ENCODE peak calls at places on chromosomes 6 and 20, in nine cellular contexts. M, V, F, J, Y, P, E, Z and X are unnamed samples.

GRCh38 chr20:2093200-2093781 is 8.3 kb upstream of the STK35 start:
- DNase-seq in F (peak; percentile 31), V (peak; percentile 27), Z (peak; percentile 43), Y (no peak), E (no peak), J (no peak), M (peak; percentile 39), P (peak; percentile 41), X (no peak)

GRCh38 chr6:155014715-155015300 is 19.7 kb downstream of the TIAM2 start:
- DNase-seq in Y (no peak), F (no peak), M (peak; percentile 30), V (no peak), E (no peak), J (no peak), Z (no peak), P (no peak), X (no peak)

GRCh38 chr6:151205971-151206600 is 33.7 kb upstream of the AKAP12 start:
- DNase-seq in M (no peak), F (no peak), P (peak; percentile 17), Y (no peak), J (no peak), V (no peak), Z (no peak), E (no peak), X (no peak)

GRCh38 chr6:131381052-131381451 is 192.0 kb upstream of the ARG1 start:
- DNase-seq in E (no peak), M (no peak), P (no peak), Z (no peak), Y (no peak), J (no peak), V (no peak), F (no peak), X (no peak)

GRCh38 chr6:72579865-72580264 is 42.0 kb upstream of the KCNQ5 start:
- DNase-seq in F (no peak), E (no peak), P (peak; percentile 46), Z (no peak), M (no peak), V (no peak), Y (no peak), J (no peak), X (no peak)

GRCh38 chr6:96156425-96156824 is 140.7 kb downstream of the FUT9 start:
- DNase-seq in J (no peak), V (no peak), Y (no peak), P (no peak), Z (no peak), F (no peak), E (no peak), M (peak; percentile 5), X (no peak)

GRCh38 chr6:24524801-24525200 is 30.0 kb downstream of the ALDH5A1 start:
- DNase-seq in P (peak; percentile 60), M (peak; percentile 56), V (peak; percentile 45), E (no peak), J (no peak), Z (no peak), Y (no peak), F (peak; percentile 16), X (no peak)

GRCh38 chr6:33854572-33855030 is 50.8 kb upstream of the MLN start:
- DNase-seq in F (no peak), P (peak; percentile 42), V (no peak), E (no peak), Y (no peak), J (no peak), Z (no peak), M (peak; percentile 35), X (no peak)

GRCh38 chr20:13353261-13353945 is 132.3 kb downstream of the ISM1 start:
- DNase-seq in M (no peak), Y (no peak), P (no peak), J (no peak), F (no peak), V (no peak), Z (no peak), E (no peak), X (no peak)

GRCh38 chr6:1110935-1111334 is 201.0 kb upstream of the FOXQ1 start:
- DNase-seq in Y (no peak), M (no peak), Z (no peak), V (no peak), E (no peak), P (no peak), J (no peak), F (no peak), X (no peak)

GRCh38 chr6:157218371-157219198 is 104.7 kb downstream of the TMEM242 start:
- DNase-seq in J (no peak), Z (no peak), M (no peak), P (no peak), F (no peak), E (no peak), V (no peak), Y (no peak), X (no peak)

GRCh38 chr6:125174626-125175025 is 21.1 kb downstream of the TPD52L1 start:
- DNase-seq in P (no peak), V (no peak), Z (no peak), F (no peak), M (peak; percentile 35), E (no peak), Y (no peak), J (no peak), X (no peak)

GRCh38 chr6:78936515-78936914 is 69.2 kb downstream of the IRAK1BP1 start:
- DNase-seq in Z (no peak), E (no peak), P (no peak), V (no peak), Y (no peak), J (no peak), F (no peak), M (no peak), X (no peak)

GRCh38 chr6:26204332-26205160 is 117.3 kb downstream of the HFE start:
- DNase-seq in Z (peak; percentile 91), J (peak; percentile 92), M (peak; percentile 99), E (peak; percentile 78), P (peak; percentile 99), V (peak; percentile 84), F (no peak), Y (peak; percentile 98), X (peak; percentile 97)